ENCODE peak calls at places on chromosomes 2 and 18, in eight cellular contexts. C, V, K, I, H, J, P and X are unnamed samples.

GRCh38 chr18:55783921-55784320 is 195.9 kb upstream of the TCF4 start:
- DNase-seq in K (no peak), J (no peak), C (no peak), V (no peak), P (no peak), H (no peak), I (no peak), X (no peak)

GRCh38 chr18:32439802-32440201 is 30.9 kb downstream of the GAREM1 start:
- DNase-seq in J (peak), I (no peak), V (no peak), P (no peak), H (peak), C (no peak), K (no peak), X (no peak)

GRCh38 chr2:12262681-12263436 is 453.9 kb upstream of the TRIB2 start:
- DNase-seq in H (no peak), K (peak), J (peak), V (no peak), I (no peak), C (no peak), P (no peak), X (peak)

GRCh38 chr2:10414000-10414451 is 34.1 kb downstream of the ODC1 start:
- DNase-seq in H (no peak), I (no peak), P (no peak), K (peak), V (no peak), C (no peak), J (peak), X (no peak)

GRCh38 chr2:190996338-190996946 is 17.5 kb downstream of the STAT1 start:
- DNase-seq in K (peak), H (no peak), J (peak), I (no peak), P (no peak), V (no peak), C (peak), X (no peak)

GRCh38 chr18:13217466-13217961 is 1.0 kb upstream of the LDLRAD4 start:
- DNase-seq in C (peak), K (peak), P (peak), I (no peak), V (no peak), J (no peak), H (peak), X (peak)

GRCh38 chr2:20476950-20477349 is 30.1 kb downstream of the RHOB start:
- DNase-seq in V (no peak), C (no peak), I (no peak), K (no peak), P (no peak), H (no peak), J (no peak), X (no peak)

GRCh38 chr18:23356915-23357421 is 96.1 kb upstream of the RIOK3 start:
- DNase-seq in I (peak), J (peak), C (no peak), K (peak), P (no peak), V (peak), H (no peak), X (no peak)

GRCh38 chr2:126753501-126754212 is 97.7 kb downstream of the GYPC start:
- DNase-seq in C (no peak), H (no peak), K (no peak), P (no peak), I (no peak), V (no peak), J (no peak), X (no peak)

GRCh38 chr2:229153946-229154345 is 117.1 kb downstream of the PID1 start:
- DNase-seq in J (no peak), K (no peak), I (no peak), V (no peak), P (no peak), H (no peak), C (no peak), X (no peak)

GRCh38 chr2:99865818-99866676 is 276.3 kb downstream of the AFF3 start:
- DNase-seq in C (no peak), J (no peak), V (peak), K (peak), P (no peak), H (no peak), I (no peak), X (no peak)

GRCh38 chr2:190649035-190649797 is at the start of gene NAB1:
- DNase-seq in H (peak), K (peak), C (peak), P (peak), I (no peak), J (peak), V (no peak), X (no peak)

GRCh38 chr18:40877096-40877495 is 1077.9 kb upstream of the PIK3C3 start:
- DNase-seq in V (peak), I (peak), H (no peak), P (no peak), K (peak), J (peak), C (no peak), X (no peak)

GRCh38 chr2:238784671-238785527 is 63.0 kb upstream of the TWIST2 start:
- DNase-seq in H (peak), J (peak), K (peak), P (no peak), V (peak), I (peak), C (peak), X (peak)

GRCh38 chr2:60926751-60927568 is 45.6 kb downstream of the REL start:
- DNase-seq in I (peak), K (peak), J (no peak), V (peak), P (no peak), H (no peak), C (no peak), X (no peak)

GRCh38 chr2:101596346-101596745 is 101.2 kb upstream of the MAP4K4 start:
- DNase-seq in J (peak), P (no peak), H (no peak), K (peak), I (no peak), V (no peak), C (no peak), X (no peak)

GRCh38 chr18:68507781-68508180 is 207.1 kb downstream of the TMX3 start:
- DNase-seq in C (no peak), K (peak), P (no peak), I (no peak), H (no peak), V (no peak), J (no peak), X (no peak)

GRCh38 chr2:221791840-221792239 is 219.7 kb upstream of the EPHA4 start:
- DNase-seq in J (peak), H (no peak), K (peak), V (no peak), C (no peak), P (no peak), I (no peak), X (no peak)

GRCh38 chr2:64401501-64401880 is 52.5 kb upstream of the LGALSL start:
- DNase-seq in H (no peak), I (no peak), P (no peak), K (no peak), C (no peak), J (no peak), V (no peak), X (no peak)

GRCh38 chr2:69652206-69652605 is 8.7 kb upstream of the AAK1 start:
- DNase-seq in C (no peak), H (no peak), V (no peak), P (no peak), I (peak), K (peak), J (peak), X (no peak)

GRCh38 chr2:153059338-153060052 is 341.1 kb downstream of the ARL6IP6 start:
- DNase-seq in I (no peak), K (no peak), J (peak), H (no peak), C (no peak), V (no peak), P (no peak), X (no peak)

GRCh38 chr18:47323158-47323557 is 71.7 kb upstream of the SKOR2 start:
- DNase-seq in I (peak), H (no peak), P (no peak), J (peak), K (no peak), C (no peak), V (no peak), X (no peak)

GRCh38 chr2:38907242-38907641 is 17.6 kb downstream of the ARHGEF33 start:
- DNase-seq in H (no peak), C (no peak), J (no peak), K (no peak), I (no peak), P (no peak), V (no peak), X (no peak)

GRCh38 chr2:188369365-188369764 is 77.7 kb downstream of the GULP1 start:
- DNase-seq in C (no peak), I (no peak), K (peak), J (peak), H (peak), V (peak), P (no peak), X (no peak)

GRCh38 chr18:30446605-30447004 is 595.9 kb downstream of the DSC3 start:
- DNase-seq in J (no peak), I (no peak), H (no peak), C (no peak), V (no peak), K (no peak), P (no peak), X (no peak)

GRCh38 chr2:197873293-197873701 is 68.9 kb downstream of the PLCL1 start:
- DNase-seq in V (no peak), P (no peak), H (peak), I (peak), K (peak), C (no peak), J (peak), X (no peak)

GRCh38 chr2:23283653-23284052 is 101.3 kb upstream of the KLHL29 start:
- DNase-seq in J (peak), C (no peak), H (no peak), V (no peak), I (no peak), K (peak), P (no peak), X (no peak)

GRCh38 chr2:69943841-69944604 is 17.4 kb downstream of the ASPRV1 start:
- DNase-seq in J (no peak), H (no peak), K (no peak), V (no peak), C (no peak), P (no peak), I (no peak), X (no peak)